ENCODE peak calls at places on chromosomes 3 and 15, in seven cellular contexts. Q, L, O, N, U, K and D are unnamed samples.

GRCh38 chr3:138434276-138434874 is at the start of gene ESYT3:
- DNase-seq in Q (no peak), L (peak; percentile 53), O (no peak), N (peak; percentile 84), U (peak; percentile 77), K (peak; percentile 47), D (peak; percentile 36)

GRCh38 chr15:65416845-65417416 is 5.8 kb downstream of the IGDCC4 start:
- DNase-seq in Q (no peak), L (no peak), O (no peak), N (peak; percentile 92), U (no peak), K (no peak), D (peak; percentile 67)

GRCh38 chr3:121481116-121481895 is 64.5 kb downstream of the POLQ start:
- DNase-seq in Q (peak; percentile 35), L (no peak), O (no peak), N (no peak), U (no peak), K (no peak), D (no peak)

GRCh38 chr3:39990532-39990931 is 181.1 kb downstream of the MYRIP start:
- DNase-seq in Q (peak; percentile 17), L (peak; percentile 59), O (peak; percentile 14), N (peak; percentile 65), U (peak; percentile 35), K (peak; percentile 85), D (peak; percentile 17)

GRCh38 chr3:188064831-188065493 is 89.0 kb upstream of the LPP start:
- DNase-seq in Q (no peak), L (no peak), O (no peak), N (no peak), U (no peak), K (no peak), D (no peak)

GRCh38 chr15:40873625-40874561 is at the start of gene RHOV:
- DNase-seq in Q (no peak), L (peak; percentile 62), O (peak; percentile 42), N (peak; percentile 94), U (peak; percentile 63), K (peak; percentile 62), D (peak; percentile 48)

GRCh38 chr3:165532851-165533250 is 304.4 kb downstream of the BCHE start:
- DNase-seq in Q (no peak), L (no peak), O (no peak), N (no peak), U (no peak), K (no peak), D (no peak)

GRCh38 chr3:62188547-62189375 is 184.6 kb downstream of the FEZF2 start:
- DNase-seq in Q (peak; percentile 44), L (peak; percentile 70), O (peak; percentile 62), N (peak; percentile 82), U (peak; percentile 82), K (peak; percentile 88), D (peak; percentile 77)

GRCh38 chr3:114213262-114213668 is 24.1 kb downstream of the ZNF80 start:
- DNase-seq in Q (peak; percentile 36), L (no peak), O (no peak), N (no peak), U (no peak), K (peak; percentile 82), D (no peak)

GRCh38 chr3:153284282-153284938 is 122.4 kb downstream of the RAP2B start:
- DNase-seq in Q (peak; percentile 75), L (peak; percentile 40), O (peak; percentile 67), N (no peak), U (peak; percentile 72), K (peak; percentile 88), D (no peak)

GRCh38 chr15:86382341-86382740 is 302.7 kb downstream of the AGBL1 start:
- DNase-seq in Q (no peak), L (no peak), O (no peak), N (no peak), U (no peak), K (no peak), D (peak; percentile 50)

GRCh38 chr3:126554560-126555525 is 3.9 kb downstream of the C3orf22 start:
- DNase-seq in Q (no peak), L (no peak), O (no peak), N (peak; percentile 2), U (no peak), K (no peak), D (no peak)

GRCh38 chr15:85527907-85528306 is 147.5 kb downstream of the AKAP13 start:
- DNase-seq in Q (peak; percentile 83), L (no peak), O (no peak), N (no peak), U (no peak), K (peak; percentile 94), D (no peak)

GRCh38 chr15:53910852-53911251 is 67.4 kb upstream of the UNC13C start:
- DNase-seq in Q (no peak), L (peak; percentile 35), O (no peak), N (no peak), U (no peak), K (no peak), D (no peak)

GRCh38 chr3:165768680-165769079 is 68.5 kb downstream of the BCHE start:
- DNase-seq in Q (no peak), L (no peak), O (no peak), N (no peak), U (no peak), K (no peak), D (no peak)

GRCh38 chr3:27659279-27660021 is 62.7 kb downstream of the EOMES start:
- DNase-seq in Q (no peak), L (peak; percentile 29), O (peak; percentile 63), N (peak; percentile 79), U (peak; percentile 58), K (peak; percentile 77), D (peak; percentile 42)

GRCh38 chr15:101277038-101277822 is at the start of gene SELENOS:
- DNase-seq in Q (peak; percentile 79), L (peak; percentile 98), O (peak; percentile 64), N (peak; percentile 94), U (peak; percentile 88), K (peak; percentile 94), D (peak; percentile 90)

GRCh38 chr3:111723293-111723963 is 128.3 kb upstream of the ZBED2 start:
- DNase-seq in Q (peak; percentile 83), L (no peak), O (peak; percentile 65), N (no peak), U (no peak), K (peak; percentile 57), D (no peak)

GRCh38 chr3:188531210-188531609 is 377.3 kb downstream of the LPP start:
- DNase-seq in Q (no peak), L (no peak), O (peak; percentile 31), N (no peak), U (no peak), K (peak; percentile 96), D (no peak)

GRCh38 chr3:23747841-23748240 is 57.9 kb upstream of the UBE2E1 start:
- DNase-seq in Q (no peak), L (no peak), O (no peak), N (no peak), U (no peak), K (no peak), D (no peak)